ENCODE peak calls at places on chromosomes 5 and 9, in eight cellular contexts. Q is B cell, T is uterus, F is keratinocyte, E is heart right ventricle, V is tibial nerve, W is A549, I is right atrium auricular region. H is an unnamed sample.

GRCh38 chr5:87765009-87765408 is 352.3 kb upstream of the CCNH start:
- DNase-seq in T (no peak), E (no peak), V (no peak), F (no peak), W (no peak), Q (no peak), I (no peak), H (no peak)

GRCh38 chr5:91206734-91207133 is 176.4 kb downstream of the ARRDC3 start:
- DNase-seq in V (no peak), T (no peak), E (no peak), W (no peak), F (no peak), I (no peak), Q (no peak), H (no peak)

GRCh38 chr5:116388564-116389258 is 185.9 kb downstream of the SEMA6A start:
- DNase-seq in V (no peak), F (no peak), W (no peak), E (peak; percentile 64), I (peak; percentile 60), Q (no peak), T (no peak), H (no peak)

GRCh38 chr9:125388978-125389377 is 127.4 kb downstream of the GAPVD1 start:
- DNase-seq in I (no peak), T (no peak), Q (no peak), W (no peak), V (no peak), F (no peak), E (no peak), H (no peak)

GRCh38 chr9:135554718-135555117 is 6.8 kb upstream of the PAEP start:
- DNase-seq in W (peak; percentile 21), I (no peak), F (no peak), Q (no peak), V (no peak), E (no peak), T (no peak), H (no peak)

GRCh38 chr5:12805165-12805698 is 901.0 kb upstream of the CTNND2 start:
- DNase-seq in V (no peak), E (no peak), T (no peak), I (no peak), W (no peak), Q (no peak), F (no peak), H (no peak)

GRCh38 chr5:68161156-68161555 is 54.4 kb upstream of the PIK3R1 start:
- DNase-seq in E (no peak), V (no peak), T (no peak), Q (no peak), F (no peak), W (no peak), I (no peak), H (no peak)

GRCh38 chr5:171419663-171420428 is 399 bp downstream of the FGF18 start:
- DNase-seq in F (no peak), Q (no peak), T (peak; percentile 33), W (peak; percentile 43), E (no peak), I (peak; percentile 57), V (no peak), H (no peak)

GRCh38 chr9:100308965-100309564 is 43.7 kb downstream of the TEX10 start:
- DNase-seq in V (no peak), T (no peak), F (no peak), I (no peak), Q (no peak), W (no peak), E (no peak), H (no peak)

GRCh38 chr5:151014680-151015343 is 5.6 kb upstream of the GPX3 start:
- DNase-seq in V (no peak), Q (no peak), W (no peak), I (no peak), T (no peak), F (no peak), E (no peak), H (no peak)

GRCh38 chr5:103021310-103021709 is 98.6 kb downstream of the GIN1 start:
- DNase-seq in T (no peak), Q (no peak), I (no peak), W (no peak), F (no peak), E (no peak), V (no peak), H (no peak)

GRCh38 chr5:99068944-99069650 is 140.3 kb upstream of the CHD1 start:
- DNase-seq in E (no peak), V (no peak), W (no peak), Q (no peak), T (no peak), F (no peak), I (no peak), H (no peak)

GRCh38 chr9:127059648-127060365 is 62.6 kb downstream of the ANGPTL2 start:
- DNase-seq in T (no peak), Q (peak; percentile 45), W (no peak), I (peak; percentile 55), F (no peak), V (no peak), E (no peak), H (no peak)

GRCh38 chr9:93111001-93111370 is 15.0 kb downstream of the CARD19 start:
- DNase-seq in Q (no peak), T (peak; percentile 10), I (no peak), V (no peak), E (no peak), W (no peak), F (no peak), H (peak; percentile 16)

GRCh38 chr9:133334161-133334560 is 1.8 kb downstream of the SURF6 start:
- DNase-seq in T (peak; percentile 6), V (no peak), I (no peak), Q (no peak), W (no peak), F (no peak), E (no peak), H (no peak)

GRCh38 chr5:76104027-76104426 is 20.8 kb downstream of the SV2C start:
- DNase-seq in T (no peak), E (no peak), W (no peak), V (no peak), Q (no peak), F (no peak), I (no peak), H (no peak)

GRCh38 chr5:140926211-140926902 is at the start of gene PCDHAC1:
- DNase-seq in I (peak; percentile 70), W (peak; percentile 84), F (no peak), V (peak; percentile 75), Q (no peak), T (peak; percentile 74), E (peak; percentile 60), H (peak; percentile 63)

GRCh38 chr5:121218086-121218485 is 633.6 kb upstream of the FTMT start:
- DNase-seq in E (no peak), F (no peak), T (no peak), W (no peak), I (no peak), Q (no peak), V (no peak), H (no peak)

GRCh38 chr5:14959443-14960119 is 88.0 kb upstream of the ANKH start:
- DNase-seq in W (peak; percentile 61), F (no peak), Q (no peak), V (no peak), I (no peak), E (no peak), T (no peak), H (no peak)

GRCh38 chr5:153559926-153560325 is 69.5 kb downstream of the GRIA1 start:
- DNase-seq in W (no peak), I (no peak), Q (no peak), T (no peak), V (no peak), E (no peak), F (no peak), H (no peak)

GRCh38 chr9:27572566-27572917 is 739 bp downstream of the C9orf72 start:
- DNase-seq in V (peak; percentile 55), F (peak; percentile 49), W (peak; percentile 52), I (peak; percentile 84), E (peak; percentile 51), Q (peak; percentile 75), T (no peak), H (peak; percentile 32)

GRCh38 chr5:109826426-109826825 is 136.7 kb downstream of the MAN2A1 start:
- DNase-seq in V (no peak), W (no peak), Q (no peak), I (no peak), E (no peak), F (no peak), T (no peak), H (no peak)

DNA sequence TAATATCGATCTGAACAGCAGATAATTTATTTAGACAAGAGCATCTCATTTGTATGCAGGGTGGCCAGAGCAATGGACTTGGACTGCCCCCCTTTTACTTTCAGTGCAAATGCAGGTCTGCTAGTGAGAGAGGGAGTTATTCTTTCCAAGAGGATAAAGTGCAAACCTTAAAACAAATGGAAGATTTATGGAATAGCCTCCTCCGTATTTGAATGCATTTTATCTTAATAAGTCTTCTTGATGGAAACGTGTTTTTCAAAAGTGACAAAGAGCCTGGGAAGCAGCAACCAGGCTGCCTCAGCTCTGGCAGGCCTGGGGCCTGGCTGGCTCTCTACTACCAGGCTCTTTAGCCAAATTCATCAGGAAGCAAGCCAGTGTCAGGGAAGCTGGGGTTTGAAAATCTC is 6.8 kb downstream of the NR2F1 start:
- DNase-seq in E (no peak), W (no peak), V (no peak), Q (no peak), T (no peak), I (no peak), F (no peak), H (no peak)
- TF ChIP-seq CTCF in E (no peak), W (no peak), V (no peak), Q (no peak), T (no peak), I (no peak), F (no peak), H (no peak)

GRCh38 chr5:137278476-137278875 is 220.7 kb downstream of the SPOCK1 start:
- DNase-seq in W (no peak), E (no peak), Q (no peak), F (no peak), V (no peak), I (no peak), T (no peak), H (no peak)
- TF ChIP-seq CTCF in W (no peak), E (no peak), Q (no peak), F (no peak), V (no peak), I (no peak), T (no peak), H (no peak)

GRCh38 chr5:166433679-166434078 is 1857.8 kb upstream of the WWC1 start:
- DNase-seq in T (no peak), I (no peak), F (no peak), W (no peak), V (no peak), E (no peak), Q (no peak), H (no peak)
- TF ChIP-seq CTCF in T (no peak), I (no peak), F (no peak), W (no peak), V (no peak), E (no peak), Q (no peak), H (no peak)

DNA sequence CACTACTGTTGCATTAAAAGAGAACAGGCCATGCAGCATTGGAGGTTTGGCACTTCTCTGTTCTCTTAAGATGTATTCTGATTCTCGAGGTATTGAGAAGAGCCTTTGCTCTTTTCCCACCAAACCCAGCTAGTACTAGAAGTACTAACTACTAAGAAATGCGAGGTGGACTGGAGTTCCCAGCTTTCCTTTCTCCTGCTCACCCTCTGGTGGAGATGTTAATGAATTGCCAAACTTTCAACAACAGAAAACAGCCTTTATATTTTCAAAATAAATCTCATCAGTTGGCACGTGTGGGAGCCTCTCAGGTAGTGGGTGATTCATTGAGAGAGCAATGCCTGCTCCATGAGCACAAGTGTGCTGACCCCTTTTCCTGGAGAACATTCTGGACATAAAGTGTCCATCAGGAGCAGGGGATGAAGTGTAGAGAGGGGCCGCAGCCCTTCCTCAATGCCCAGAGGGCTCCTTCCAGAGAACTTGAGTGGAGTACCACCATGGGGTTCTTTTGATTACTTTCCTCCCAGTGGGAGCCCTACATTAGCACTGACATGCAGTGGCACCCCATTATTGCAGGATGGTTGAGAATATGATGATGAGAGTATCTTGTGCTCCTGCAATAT is 45.7 kb downstream of the TMEM174 start:
- DNase-seq in E (no peak), T (no peak), F (no peak), W (peak; percentile 58), V (no peak), I (no peak), Q (no peak), H (no peak)
- TF ChIP-seq CTCF in E (no peak), T (no peak), F (peak; percentile 44), W (peak; percentile 47), V (peak; percentile 51), I (no peak), Q (no peak), H (no peak)

H was measured in omental fat pad.